ENCODE peak calls at places on chromosomes 1 and 21, in nine cellular contexts. One of them, this sample, is unnamed.

GRCh38 chr21:18547347-18547746 is 143.8 kb upstream of the TMPRSS15 start:
- DNase-seq in anterior cingulate cortex: no peak
- DNase-seq in cardiac fibroblast: no peak
- DNase-seq in amygdala: no peak
- DNase-seq in fibroblast of lung: no peak
- DNase-seq in GM12865: no peak
- DNase-seq in fibroblast of pulmonary artery: no peak
- DNase-seq in AG04450: no peak
- DNase-seq in EL: no peak
- DNase-seq in this sample: no peak

GRCh38 chr1:209601809-209602657 is 18.5 kb downstream of the CAMK1G start:
- DNase-seq in anterior cingulate cortex: no peak
- DNase-seq in cardiac fibroblast: peak; percentile 76
- DNase-seq in amygdala: peak; percentile 41
- DNase-seq in fibroblast of lung: peak; percentile 74
- DNase-seq in GM12865: peak; percentile 53
- DNase-seq in fibroblast of pulmonary artery: peak; percentile 78
- DNase-seq in AG04450: no peak
- DNase-seq in EL: peak; percentile 49
- DNase-seq in this sample: peak; percentile 56

GRCh38 chr1:230542054-230542453 is 100.2 kb upstream of the COG2 start:
- DNase-seq in anterior cingulate cortex: no peak
- DNase-seq in cardiac fibroblast: peak; percentile 5
- DNase-seq in amygdala: no peak
- DNase-seq in fibroblast of lung: no peak
- DNase-seq in GM12865: no peak
- DNase-seq in fibroblast of pulmonary artery: peak; percentile 2
- DNase-seq in AG04450: no peak
- DNase-seq in EL: peak; percentile 30
- DNase-seq in this sample: no peak

GRCh38 chr21:33855190-33855589 is 60.4 kb downstream of the ATP5PO start:
- DNase-seq in anterior cingulate cortex: no peak
- DNase-seq in cardiac fibroblast: no peak
- DNase-seq in amygdala: no peak
- DNase-seq in fibroblast of lung: no peak
- DNase-seq in GM12865: peak; percentile 35
- DNase-seq in fibroblast of pulmonary artery: no peak
- DNase-seq in AG04450: no peak
- DNase-seq in EL: no peak
- DNase-seq in this sample: no peak

GRCh38 chr1:44543816-44544185 is 130.5 kb downstream of the TMEM53 start:
- DNase-seq in anterior cingulate cortex: no peak
- DNase-seq in cardiac fibroblast: no peak
- DNase-seq in amygdala: peak; percentile 25
- DNase-seq in fibroblast of lung: no peak
- DNase-seq in GM12865: no peak
- DNase-seq in fibroblast of pulmonary artery: no peak
- DNase-seq in AG04450: no peak
- DNase-seq in EL: no peak
- DNase-seq in this sample: no peak

GRCh38 chr1:46667782-46668760 is at the start of gene ATPAF1:
- DNase-seq in anterior cingulate cortex: peak; percentile 59
- DNase-seq in cardiac fibroblast: peak; percentile 81
- DNase-seq in amygdala: peak; percentile 73
- DNase-seq in fibroblast of lung: peak; percentile 79
- DNase-seq in GM12865: peak; percentile 90
- DNase-seq in fibroblast of pulmonary artery: peak; percentile 76
- DNase-seq in AG04450: no peak
- DNase-seq in EL: peak; percentile 79
- DNase-seq in this sample: peak; percentile 92

GRCh38 chr21:41674433-41674832 is 92.4 kb downstream of the RIPK4 start:
- DNase-seq in anterior cingulate cortex: no peak
- DNase-seq in cardiac fibroblast: no peak
- DNase-seq in amygdala: no peak
- DNase-seq in fibroblast of lung: no peak
- DNase-seq in GM12865: no peak
- DNase-seq in fibroblast of pulmonary artery: no peak
- DNase-seq in AG04450: no peak
- DNase-seq in EL: no peak
- DNase-seq in this sample: no peak

GRCh38 chr1:32332290-32333079 is 3.5 kb downstream of the MARCKSL1 start:
- DNase-seq in anterior cingulate cortex: no peak
- DNase-seq in cardiac fibroblast: no peak
- DNase-seq in amygdala: peak; percentile 25
- DNase-seq in fibroblast of lung: no peak
- DNase-seq in GM12865: no peak
- DNase-seq in fibroblast of pulmonary artery: no peak
- DNase-seq in AG04450: no peak
- DNase-seq in EL: no peak
- DNase-seq in this sample: no peak

GRCh38 chr1:228867951-228868730 is 132.9 kb downstream of the RHOU start:
- DNase-seq in anterior cingulate cortex: no peak
- DNase-seq in cardiac fibroblast: no peak
- DNase-seq in amygdala: no peak
- DNase-seq in fibroblast of lung: no peak
- DNase-seq in GM12865: no peak
- DNase-seq in fibroblast of pulmonary artery: no peak
- DNase-seq in AG04450: no peak
- DNase-seq in EL: no peak
- DNase-seq in this sample: no peak

GRCh38 chr1:84122780-84123382 is 21.2 kb upstream of the PRKACB start:
- DNase-seq in anterior cingulate cortex: no peak
- DNase-seq in cardiac fibroblast: peak; percentile 72
- DNase-seq in amygdala: peak; percentile 15
- DNase-seq in fibroblast of lung: peak; percentile 74
- DNase-seq in GM12865: peak; percentile 64
- DNase-seq in fibroblast of pulmonary artery: peak; percentile 76
- DNase-seq in AG04450: no peak
- DNase-seq in EL: peak; percentile 57
- DNase-seq in this sample: peak; percentile 21

GRCh38 chr1:9376886-9377333 is 84.2 kb downstream of the SPSB1 start:
- DNase-seq in anterior cingulate cortex: no peak
- DNase-seq in cardiac fibroblast: peak; percentile 63
- DNase-seq in amygdala: no peak
- DNase-seq in fibroblast of lung: peak; percentile 74
- DNase-seq in GM12865: no peak
- DNase-seq in fibroblast of pulmonary artery: peak; percentile 68
- DNase-seq in AG04450: no peak
- DNase-seq in EL: peak; percentile 48
- DNase-seq in this sample: peak; percentile 79

GRCh38 chr1:223331929-223332328 is 32.0 kb downstream of the SUSD4 start:
- DNase-seq in anterior cingulate cortex: no peak
- DNase-seq in cardiac fibroblast: no peak
- DNase-seq in amygdala: no peak
- DNase-seq in fibroblast of lung: no peak
- DNase-seq in GM12865: no peak
- DNase-seq in fibroblast of pulmonary artery: peak; percentile 3
- DNase-seq in AG04450: peak; percentile 30
- DNase-seq in EL: peak; percentile 69
- DNase-seq in this sample: peak; percentile 54

GRCh38 chr1:230863449-230863848 is 4.9 kb downstream of the C1orf198 start:
- DNase-seq in anterior cingulate cortex: no peak
- DNase-seq in cardiac fibroblast: no peak
- DNase-seq in amygdala: peak; percentile 22
- DNase-seq in fibroblast of lung: no peak
- DNase-seq in GM12865: no peak
- DNase-seq in fibroblast of pulmonary artery: no peak
- DNase-seq in AG04450: no peak
- DNase-seq in EL: no peak
- DNase-seq in this sample: no peak

GRCh38 chr1:219945795-219946194 is 17.4 kb upstream of the SLC30A10 start:
- DNase-seq in anterior cingulate cortex: no peak
- DNase-seq in cardiac fibroblast: no peak
- DNase-seq in amygdala: no peak
- DNase-seq in fibroblast of lung: no peak
- DNase-seq in GM12865: no peak
- DNase-seq in fibroblast of pulmonary artery: no peak
- DNase-seq in AG04450: no peak
- DNase-seq in EL: no peak
- DNase-seq in this sample: no peak

GRCh38 chr1:19416919-19417441 is 68.4 kb downstream of the CAPZB start:
- DNase-seq in anterior cingulate cortex: no peak
- DNase-seq in cardiac fibroblast: no peak
- DNase-seq in amygdala: no peak
- DNase-seq in fibroblast of lung: no peak
- DNase-seq in GM12865: no peak
- DNase-seq in fibroblast of pulmonary artery: peak; percentile 34
- DNase-seq in AG04450: no peak
- DNase-seq in EL: no peak
- DNase-seq in this sample: no peak

GRCh38 chr21:39346671-39347327 is 2.1 kb downstream of the HMGN1 start:
- DNase-seq in anterior cingulate cortex: no peak
- DNase-seq in cardiac fibroblast: no peak
- DNase-seq in amygdala: no peak
- DNase-seq in fibroblast of lung: no peak
- DNase-seq in GM12865: no peak
- DNase-seq in fibroblast of pulmonary artery: no peak
- DNase-seq in AG04450: no peak
- DNase-seq in EL: no peak
- DNase-seq in this sample: no peak

GRCh38 chr1:19313636-19313959 is 1.5 kb downstream of the SLC66A1 start:
- DNase-seq in anterior cingulate cortex: no peak
- DNase-seq in cardiac fibroblast: no peak
- DNase-seq in amygdala: no peak
- DNase-seq in fibroblast of lung: no peak
- DNase-seq in GM12865: no peak
- DNase-seq in fibroblast of pulmonary artery: no peak
- DNase-seq in AG04450: no peak
- DNase-seq in EL: no peak
- DNase-seq in this sample: no peak

GRCh38 chr1:12034381-12034801 is 15.1 kb downstream of the MIIP start:
- DNase-seq in anterior cingulate cortex: no peak
- DNase-seq in cardiac fibroblast: peak; percentile 90
- DNase-seq in amygdala: peak; percentile 6
- DNase-seq in fibroblast of lung: peak; percentile 66
- DNase-seq in GM12865: no peak
- DNase-seq in fibroblast of pulmonary artery: peak; percentile 78
- DNase-seq in AG04450: no peak
- DNase-seq in EL: no peak
- DNase-seq in this sample: peak; percentile 44

GRCh38 chr1:151838491-151839412 is 868 bp downstream of the C2CD4D start:
- DNase-seq in anterior cingulate cortex: no peak
- DNase-seq in cardiac fibroblast: no peak
- DNase-seq in amygdala: no peak
- DNase-seq in fibroblast of lung: no peak
- DNase-seq in GM12865: peak; percentile 26
- DNase-seq in fibroblast of pulmonary artery: no peak
- DNase-seq in AG04450: no peak
- DNase-seq in EL: no peak
- DNase-seq in this sample: no peak

GRCh38 chr1:212613440-212614335 is 5.1 kb downstream of the ATF3 start:
- DNase-seq in anterior cingulate cortex: no peak
- DNase-seq in cardiac fibroblast: no peak
- DNase-seq in amygdala: no peak
- DNase-seq in fibroblast of lung: no peak
- DNase-seq in GM12865: peak; percentile 40
- DNase-seq in fibroblast of pulmonary artery: no peak
- DNase-seq in AG04450: no peak
- DNase-seq in EL: peak; percentile 74
- DNase-seq in this sample: no peak

GRCh38 chr1:8423134-8423701 is 105.3 kb downstream of the SLC45A1 start:
- DNase-seq in anterior cingulate cortex: no peak
- DNase-seq in cardiac fibroblast: no peak
- DNase-seq in amygdala: peak; percentile 63
- DNase-seq in fibroblast of lung: no peak
- DNase-seq in GM12865: peak; percentile 27
- DNase-seq in fibroblast of pulmonary artery: no peak
- DNase-seq in AG04450: no peak
- DNase-seq in EL: peak; percentile 35
- DNase-seq in this sample: peak; percentile 67

GRCh38 chr21:44293551-44294231 is 6.2 kb upstream of the PFKL start:
- DNase-seq in anterior cingulate cortex: no peak
- DNase-seq in cardiac fibroblast: no peak
- DNase-seq in amygdala: no peak
- DNase-seq in fibroblast of lung: no peak
- DNase-seq in GM12865: no peak
- DNase-seq in fibroblast of pulmonary artery: no peak
- DNase-seq in AG04450: no peak
- DNase-seq in EL: no peak
- DNase-seq in this sample: no peak

GRCh38 chr1:178683304-178683703 is 41.7 kb upstream of the RALGPS2 start:
- DNase-seq in anterior cingulate cortex: no peak
- DNase-seq in cardiac fibroblast: no peak
- DNase-seq in amygdala: no peak
- DNase-seq in fibroblast of lung: no peak
- DNase-seq in GM12865: no peak
- DNase-seq in fibroblast of pulmonary artery: no peak
- DNase-seq in AG04450: no peak
- DNase-seq in EL: no peak
- DNase-seq in this sample: no peak